ENCODE peak calls at places on chromosomes 6 and 20, in six cellular contexts. One of them, this sample, is unnamed.

GRCh38 chr6:154123131-154123530 is 84.1 kb downstream of the OPRM1 start:
- DNase-seq in Peyer's patch: no peak
- DNase-seq in fibroblast of lung: no peak
- DNase-seq in body of pancreas: no peak
- DNase-seq in MM.1S: no peak
- DNase-seq in mesendoderm: no peak
- DNase-seq in this sample: no peak

GRCh38 chr20:407953-408842 is at the start of gene RBCK1:
- DNase-seq in Peyer's patch: peak; percentile 76
- DNase-seq in fibroblast of lung: peak; percentile 82
- DNase-seq in body of pancreas: peak; percentile 89
- DNase-seq in MM.1S: peak; percentile 84
- DNase-seq in mesendoderm: peak; percentile 78
- DNase-seq in this sample: peak; percentile 81

GRCh38 chr6:105432797-105433196 is 29.9 kb upstream of the PREP start:
- DNase-seq in Peyer's patch: no peak
- DNase-seq in fibroblast of lung: peak; percentile 71
- DNase-seq in body of pancreas: no peak
- DNase-seq in MM.1S: no peak
- DNase-seq in mesendoderm: peak; percentile 70
- DNase-seq in this sample: no peak

GRCh38 chr6:35234901-35235300 is 21.1 kb downstream of the SCUBE3 start:
- DNase-seq in Peyer's patch: no peak
- DNase-seq in fibroblast of lung: no peak
- DNase-seq in body of pancreas: no peak
- DNase-seq in MM.1S: no peak
- DNase-seq in mesendoderm: no peak
- DNase-seq in this sample: no peak

GRCh38 chr6:154485784-154486183 is 24.7 kb downstream of the CNKSR3 start:
- DNase-seq in Peyer's patch: no peak
- DNase-seq in fibroblast of lung: peak; percentile 20
- DNase-seq in body of pancreas: no peak
- DNase-seq in MM.1S: no peak
- DNase-seq in mesendoderm: no peak
- DNase-seq in this sample: no peak

GRCh38 chr20:43583982-43584432 is 6.7 kb upstream of the IFT52 start:
- DNase-seq in Peyer's patch: peak; percentile 18
- DNase-seq in fibroblast of lung: peak; percentile 99
- DNase-seq in body of pancreas: peak; percentile 90
- DNase-seq in MM.1S: peak; percentile 76
- DNase-seq in mesendoderm: no peak
- DNase-seq in this sample: peak; percentile 36

GRCh38 chr6:85412926-85413325 is 37.0 kb upstream of the NT5E start:
- DNase-seq in Peyer's patch: no peak
- DNase-seq in fibroblast of lung: no peak
- DNase-seq in body of pancreas: no peak
- DNase-seq in MM.1S: no peak
- DNase-seq in mesendoderm: no peak
- DNase-seq in this sample: no peak

GRCh38 chr6:42405025-42405424 is 46.7 kb downstream of the TRERF1 start:
- DNase-seq in Peyer's patch: no peak
- DNase-seq in fibroblast of lung: peak; percentile 73
- DNase-seq in body of pancreas: no peak
- DNase-seq in MM.1S: no peak
- DNase-seq in mesendoderm: peak; percentile 51
- DNase-seq in this sample: no peak

GRCh38 chr20:32828029-32828666 is 8.4 kb downstream of the MAPRE1 start:
- DNase-seq in Peyer's patch: no peak
- DNase-seq in fibroblast of lung: peak; percentile 20
- DNase-seq in body of pancreas: no peak
- DNase-seq in MM.1S: no peak
- DNase-seq in mesendoderm: no peak
- DNase-seq in this sample: no peak

GRCh38 chr6:166778776-166779175 is 151.7 kb upstream of the RPS6KA2 start:
- DNase-seq in Peyer's patch: no peak
- DNase-seq in fibroblast of lung: no peak
- DNase-seq in body of pancreas: no peak
- DNase-seq in MM.1S: no peak
- DNase-seq in mesendoderm: no peak
- DNase-seq in this sample: no peak

GRCh38 chr20:53331151-53331973 is 262.3 kb downstream of the ZNF217 start:
- DNase-seq in Peyer's patch: no peak
- DNase-seq in fibroblast of lung: peak; percentile 12
- DNase-seq in body of pancreas: no peak
- DNase-seq in MM.1S: no peak
- DNase-seq in mesendoderm: peak; percentile 95
- DNase-seq in this sample: no peak

GRCh38 chr6:35181313-35181932 is 32.3 kb upstream of the SCUBE3 start:
- DNase-seq in Peyer's patch: no peak
- DNase-seq in fibroblast of lung: peak; percentile 78
- DNase-seq in body of pancreas: no peak
- DNase-seq in MM.1S: peak; percentile 22
- DNase-seq in mesendoderm: peak; percentile 23
- DNase-seq in this sample: peak; percentile 15

GRCh38 chr6:99822741-99823512 is 171.1 kb downstream of the MCHR2 start:
- DNase-seq in Peyer's patch: no peak
- DNase-seq in fibroblast of lung: peak; percentile 58
- DNase-seq in body of pancreas: peak; percentile 15
- DNase-seq in MM.1S: peak; percentile 77
- DNase-seq in mesendoderm: peak; percentile 59
- DNase-seq in this sample: no peak

GRCh38 chr6:156771761-156772160 is 5.4 kb upstream of the ARID1B start:
- DNase-seq in Peyer's patch: no peak
- DNase-seq in fibroblast of lung: no peak
- DNase-seq in body of pancreas: no peak
- DNase-seq in MM.1S: no peak
- DNase-seq in mesendoderm: no peak
- DNase-seq in this sample: no peak

GRCh38 chr6:107264357-107264831 is 149.1 kb upstream of the BEND3 start:
- DNase-seq in Peyer's patch: no peak
- DNase-seq in fibroblast of lung: peak; percentile 70
- DNase-seq in body of pancreas: no peak
- DNase-seq in MM.1S: no peak
- DNase-seq in mesendoderm: no peak
- DNase-seq in this sample: no peak

GRCh38 chr20:22863881-22864280 is 171.2 kb upstream of the SSTR4 start:
- DNase-seq in Peyer's patch: no peak
- DNase-seq in fibroblast of lung: no peak
- DNase-seq in body of pancreas: no peak
- DNase-seq in MM.1S: no peak
- DNase-seq in mesendoderm: no peak
- DNase-seq in this sample: no peak

GRCh38 chr20:60206259-60206658 is 248.0 kb downstream of the CDH26 start:
- DNase-seq in Peyer's patch: no peak
- DNase-seq in fibroblast of lung: peak; percentile 52
- DNase-seq in body of pancreas: no peak
- DNase-seq in MM.1S: peak; percentile 14
- DNase-seq in mesendoderm: peak; percentile 88
- DNase-seq in this sample: no peak

GRCh38 chr6:129312865-129313264 is 397.1 kb downstream of the ARHGAP18 start:
- DNase-seq in Peyer's patch: no peak
- DNase-seq in fibroblast of lung: peak; percentile 58
- DNase-seq in body of pancreas: no peak
- DNase-seq in MM.1S: no peak
- DNase-seq in mesendoderm: peak; percentile 14
- DNase-seq in this sample: no peak

GRCh38 chr20:57429579-57430202 is 38.5 kb downstream of the RBM38 start:
- DNase-seq in Peyer's patch: no peak
- DNase-seq in fibroblast of lung: no peak
- DNase-seq in body of pancreas: no peak
- DNase-seq in MM.1S: no peak
- DNase-seq in mesendoderm: no peak
- DNase-seq in this sample: no peak

GRCh38 chr6:121506761-121507754 is 71.6 kb downstream of the GJA1 start:
- DNase-seq in Peyer's patch: no peak
- DNase-seq in fibroblast of lung: peak; percentile 52
- DNase-seq in body of pancreas: no peak
- DNase-seq in MM.1S: no peak
- DNase-seq in mesendoderm: peak; percentile 37
- DNase-seq in this sample: peak; percentile 7

GRCh38 chr6:46821348-46821992 is 28.3 kb downstream of the MEP1A start:
- DNase-seq in Peyer's patch: no peak
- DNase-seq in fibroblast of lung: no peak
- DNase-seq in body of pancreas: no peak
- DNase-seq in MM.1S: no peak
- DNase-seq in mesendoderm: no peak
- DNase-seq in this sample: no peak

GRCh38 chr6:137829641-137830083 is 37.4 kb upstream of the TNFAIP3 start:
- DNase-seq in Peyer's patch: no peak
- DNase-seq in fibroblast of lung: no peak
- DNase-seq in body of pancreas: no peak
- DNase-seq in MM.1S: no peak
- DNase-seq in mesendoderm: no peak
- DNase-seq in this sample: no peak

GRCh38 chr6:36444470-36444869 is 1.7 kb downstream of the KCTD20 start:
- DNase-seq in Peyer's patch: no peak
- DNase-seq in fibroblast of lung: peak; percentile 81
- DNase-seq in body of pancreas: no peak
- DNase-seq in MM.1S: no peak
- DNase-seq in mesendoderm: no peak
- DNase-seq in this sample: no peak

DNA sequence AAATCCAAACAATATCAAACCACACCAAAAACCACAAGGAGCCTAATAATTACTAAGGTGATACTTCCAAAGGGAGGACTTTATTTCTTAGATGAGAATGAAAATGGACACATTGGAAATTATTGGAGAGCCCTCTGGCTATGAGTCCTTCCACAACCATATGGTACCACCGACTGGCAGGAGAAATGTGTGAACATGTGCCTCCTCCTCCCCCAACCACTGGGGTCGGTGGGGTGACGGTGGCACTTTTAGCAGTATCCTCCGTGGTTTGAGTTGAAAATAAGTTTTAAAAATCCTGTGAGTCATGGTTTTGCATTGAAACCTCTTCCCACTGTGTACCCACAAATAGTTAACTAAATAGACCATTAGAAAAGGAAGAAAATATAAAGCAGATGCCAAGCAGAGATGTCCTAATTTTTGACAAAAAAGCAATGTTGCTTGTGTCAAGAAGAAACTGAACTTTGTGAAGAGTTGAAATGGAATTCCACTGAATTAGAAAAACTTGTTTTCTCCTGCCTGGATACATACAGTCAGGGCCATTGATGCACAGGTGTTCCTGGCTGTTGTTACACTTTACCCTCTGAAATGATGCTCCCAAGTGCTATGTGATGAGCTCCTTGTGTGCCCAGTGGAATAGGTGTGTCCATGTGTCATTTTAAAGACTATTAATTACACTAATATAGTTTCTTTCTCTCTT is 3.2 kb downstream of the EDN1 start:
- DNase-seq in Peyer's patch: no peak
- DNase-seq in fibroblast of lung: no peak
- DNase-seq in body of pancreas: no peak
- DNase-seq in MM.1S: no peak
- DNase-seq in mesendoderm: no peak
- DNase-seq in this sample: no peak
- H3K27ac ChIP-seq in Peyer's patch: no peak overlapping the region
- H3K27ac ChIP-seq in fibroblast of lung: no peak overlapping the region
- H3K27ac ChIP-seq in body of pancreas: peak overlapping the region; percentile 81
- H3K27ac ChIP-seq in MM.1S: no peak overlapping the region
- H3K27ac ChIP-seq in mesendoderm: no peak overlapping the region
- H3K27ac ChIP-seq in this sample: no peak overlapping the region

DNA sequence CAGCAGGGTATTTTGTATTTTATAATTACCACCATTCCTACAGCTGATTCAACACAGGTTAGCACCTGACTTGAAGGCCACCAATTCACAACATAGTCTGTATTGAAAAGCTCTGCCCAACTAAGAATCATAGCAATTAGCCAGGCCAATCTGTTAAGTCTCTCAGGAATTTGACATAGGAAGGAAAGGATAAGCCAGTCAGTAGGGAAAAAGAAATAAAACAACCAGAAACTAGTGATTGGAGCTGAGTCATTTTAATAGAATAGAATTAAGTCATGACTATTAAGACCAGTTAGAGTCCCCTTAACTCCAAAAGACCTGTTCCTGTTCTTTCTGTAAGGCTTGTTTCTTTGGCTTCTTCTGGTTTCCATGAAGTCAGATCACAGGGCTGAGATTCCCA is 8.1 kb downstream of the RANBP9 start:
- DNase-seq in Peyer's patch: no peak
- DNase-seq in fibroblast of lung: no peak
- DNase-seq in body of pancreas: no peak
- DNase-seq in MM.1S: no peak
- DNase-seq in mesendoderm: peak; percentile 49
- DNase-seq in this sample: no peak
- H3K27ac ChIP-seq in Peyer's patch: no peak overlapping the region
- H3K27ac ChIP-seq in fibroblast of lung: no peak overlapping the region
- H3K27ac ChIP-seq in body of pancreas: peak overlapping the region; percentile 23
- H3K27ac ChIP-seq in MM.1S: no peak overlapping the region
- H3K27ac ChIP-seq in mesendoderm: no peak overlapping the region
- H3K27ac ChIP-seq in this sample: no peak overlapping the region

DNA sequence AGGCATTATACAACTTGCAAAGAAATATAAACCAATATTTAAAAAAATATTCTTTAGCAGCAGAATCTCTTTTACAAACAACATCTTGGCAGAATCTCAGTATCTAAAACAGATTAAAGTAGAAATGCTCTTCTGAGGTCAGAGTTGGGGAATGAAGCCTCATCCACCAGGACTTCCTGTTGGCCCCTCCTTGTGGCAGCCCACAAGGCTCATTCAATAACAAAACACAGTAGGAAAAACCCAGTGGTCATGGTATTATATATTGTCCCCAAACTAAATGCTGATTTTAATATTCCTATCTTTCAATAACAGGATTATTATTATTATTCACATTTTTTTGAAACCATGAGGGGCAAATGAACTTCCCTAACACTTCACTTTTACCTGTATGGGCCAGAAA is 368.6 kb downstream of the BTBD9 start:
- DNase-seq in Peyer's patch: no peak
- DNase-seq in fibroblast of lung: no peak
- DNase-seq in body of pancreas: no peak
- DNase-seq in MM.1S: no peak
- DNase-seq in mesendoderm: no peak
- DNase-seq in this sample: no peak
- H3K27ac ChIP-seq in Peyer's patch: no peak overlapping the region
- H3K27ac ChIP-seq in fibroblast of lung: no peak overlapping the region
- H3K27ac ChIP-seq in body of pancreas: no peak overlapping the region
- H3K27ac ChIP-seq in MM.1S: no peak overlapping the region
- H3K27ac ChIP-seq in mesendoderm: no peak overlapping the region
- H3K27ac ChIP-seq in this sample: no peak overlapping the region

GRCh38 chr6:133129556-133129955 is 111.6 kb upstream of the EYA4 start:
- DNase-seq in Peyer's patch: no peak
- DNase-seq in fibroblast of lung: no peak
- DNase-seq in body of pancreas: no peak
- DNase-seq in MM.1S: no peak
- DNase-seq in mesendoderm: no peak
- DNase-seq in this sample: no peak

GRCh38 chr6:133132092-133132491 is 109.1 kb upstream of the EYA4 start:
- DNase-seq in Peyer's patch: no peak
- DNase-seq in fibroblast of lung: peak; percentile 71
- DNase-seq in body of pancreas: no peak
- DNase-seq in MM.1S: no peak
- DNase-seq in mesendoderm: no peak
- DNase-seq in this sample: no peak

GRCh38 chr6:133130863-133131262 is 110.3 kb upstream of the EYA4 start:
- DNase-seq in Peyer's patch: no peak
- DNase-seq in fibroblast of lung: no peak
- DNase-seq in body of pancreas: peak; percentile 21
- DNase-seq in MM.1S: no peak
- DNase-seq in mesendoderm: peak; percentile 28
- DNase-seq in this sample: peak; percentile 91

GRCh38 chr6:133131621-133132020 is 109.5 kb upstream of the EYA4 start:
- DNase-seq in Peyer's patch: no peak
- DNase-seq in fibroblast of lung: peak; percentile 33
- DNase-seq in body of pancreas: no peak
- DNase-seq in MM.1S: no peak
- DNase-seq in mesendoderm: no peak
- DNase-seq in this sample: peak; percentile 52

GRCh38 chr6:133132583-133132982 is 108.6 kb upstream of the EYA4 start:
- DNase-seq in Peyer's patch: no peak
- DNase-seq in fibroblast of lung: peak; percentile 38
- DNase-seq in body of pancreas: no peak
- DNase-seq in MM.1S: no peak
- DNase-seq in mesendoderm: peak; percentile 18
- DNase-seq in this sample: no peak
- H3K27ac ChIP-seq in Peyer's patch: no peak overlapping the region
- H3K27ac ChIP-seq in fibroblast of lung: no peak overlapping the region
- H3K27ac ChIP-seq in body of pancreas: no peak overlapping the region
- H3K27ac ChIP-seq in MM.1S: no peak overlapping the region
- H3K27ac ChIP-seq in mesendoderm: no peak overlapping the region
- H3K27ac ChIP-seq in this sample: peak overlapping the region; percentile 79